ENCODE peak calls at places on chromosome 5, in six cellular contexts. One of them, this sample, is unnamed.

GRCh38 chr5:96893342-96893741 is 17.0 kb downstream of the ERAP2 start:
- DNase-seq in H1: no peak
- DNase-seq in mesenchymal stem cell: peak
- DNase-seq in IMR-90: peak
- DNase-seq in neuronal stem cell: no peak
- DNase-seq in mesendoderm: peak
- DNase-seq in this sample: peak

GRCh38 chr5:9924614-9925013 is 294.5 kb upstream of the TAS2R1 start:
- DNase-seq in H1: no peak
- DNase-seq in mesendoderm: peak
- DNase-seq in mesenchymal stem cell: peak
- DNase-seq in neuronal stem cell: no peak
- DNase-seq in IMR-90: peak
- DNase-seq in this sample: peak

GRCh38 chr5:153827407-153827806 is 211.3 kb downstream of the FAM114A2 start:
- DNase-seq in mesendoderm: peak
- DNase-seq in H1: no peak
- DNase-seq in mesenchymal stem cell: no peak
- DNase-seq in IMR-90: no peak
- DNase-seq in neuronal stem cell: no peak
- DNase-seq in this sample: no peak

GRCh38 chr5:78717674-78718073 is 69.1 kb upstream of the LHFPL2 start:
- DNase-seq in H1: no peak
- DNase-seq in mesenchymal stem cell: peak
- DNase-seq in mesendoderm: no peak
- DNase-seq in neuronal stem cell: no peak
- DNase-seq in IMR-90: peak
- DNase-seq in this sample: no peak

GRCh38 chr5:88679638-88680037 is 203.3 kb downstream of the MEF2C start:
- DNase-seq in mesenchymal stem cell: no peak
- DNase-seq in IMR-90: no peak
- DNase-seq in H1: no peak
- DNase-seq in mesendoderm: no peak
- DNase-seq in neuronal stem cell: no peak
- DNase-seq in this sample: no peak

GRCh38 chr5:107670028-107670926 is 460 bp downstream of the EFNA5 start:
- DNase-seq in mesenchymal stem cell: peak
- DNase-seq in mesendoderm: peak
- DNase-seq in H1: peak
- DNase-seq in neuronal stem cell: no peak
- DNase-seq in IMR-90: peak
- DNase-seq in this sample: no peak

GRCh38 chr5:149220750-149221149 is 50.9 kb upstream of the AFAP1L1 start:
- DNase-seq in mesenchymal stem cell: peak
- DNase-seq in IMR-90: no peak
- DNase-seq in H1: no peak
- DNase-seq in neuronal stem cell: no peak
- DNase-seq in mesendoderm: no peak
- DNase-seq in this sample: no peak

GRCh38 chr5:168818586-168818985 is 239.4 kb upstream of the PANK3 start:
- DNase-seq in mesenchymal stem cell: no peak
- DNase-seq in IMR-90: no peak
- DNase-seq in neuronal stem cell: no peak
- DNase-seq in H1: no peak
- DNase-seq in mesendoderm: no peak
- DNase-seq in this sample: no peak

GRCh38 chr5:113020461-113021273 is 44.1 kb downstream of the DCP2 start:
- DNase-seq in H1: no peak
- DNase-seq in mesendoderm: no peak
- DNase-seq in mesenchymal stem cell: peak
- DNase-seq in IMR-90: peak
- DNase-seq in neuronal stem cell: no peak
- DNase-seq in this sample: no peak

GRCh38 chr5:181217111-181217804 is 5.8 kb upstream of the TRIM41 start:
- DNase-seq in neuronal stem cell: peak
- DNase-seq in IMR-90: peak
- DNase-seq in mesendoderm: peak
- DNase-seq in mesenchymal stem cell: peak
- DNase-seq in H1: peak
- DNase-seq in this sample: peak

GRCh38 chr5:62582198-62582597 is 3.6 kb downstream of the LRRC70 start:
- DNase-seq in IMR-90: no peak
- DNase-seq in mesendoderm: no peak
- DNase-seq in neuronal stem cell: no peak
- DNase-seq in mesenchymal stem cell: no peak
- DNase-seq in H1: no peak
- DNase-seq in this sample: no peak

GRCh38 chr5:83370957-83371356 is 100.6 kb upstream of the VCAN start:
- DNase-seq in mesendoderm: no peak
- DNase-seq in H1: no peak
- DNase-seq in neuronal stem cell: peak
- DNase-seq in IMR-90: no peak
- DNase-seq in mesenchymal stem cell: no peak
- DNase-seq in this sample: no peak

GRCh38 chr5:170057311-170057710 is 48.4 kb upstream of the FOXI1 start:
- DNase-seq in mesendoderm: no peak
- DNase-seq in mesenchymal stem cell: no peak
- DNase-seq in IMR-90: no peak
- DNase-seq in H1: no peak
- DNase-seq in neuronal stem cell: no peak
- DNase-seq in this sample: no peak

GRCh38 chr5:109907189-109907588 is 217.5 kb downstream of the MAN2A1 start:
- DNase-seq in mesenchymal stem cell: peak
- DNase-seq in mesendoderm: peak
- DNase-seq in H1: no peak
- DNase-seq in neuronal stem cell: no peak
- DNase-seq in IMR-90: no peak
- DNase-seq in this sample: no peak

GRCh38 chr5:86679529-86679928 is 61.8 kb downstream of the COX7C start:
- DNase-seq in mesendoderm: peak
- DNase-seq in IMR-90: peak
- DNase-seq in mesenchymal stem cell: peak
- DNase-seq in neuronal stem cell: peak
- DNase-seq in H1: no peak
- DNase-seq in this sample: no peak

GRCh38 chr5:6491548-6492290 is 43.1 kb downstream of the UBE2QL1 start:
- DNase-seq in mesendoderm: no peak
- DNase-seq in neuronal stem cell: no peak
- DNase-seq in mesenchymal stem cell: no peak
- DNase-seq in IMR-90: no peak
- DNase-seq in H1: no peak
- DNase-seq in this sample: no peak

GRCh38 chr5:113218200-113218599 is 216.6 kb downstream of the TSSK1B start:
- DNase-seq in neuronal stem cell: no peak
- DNase-seq in mesendoderm: no peak
- DNase-seq in IMR-90: no peak
- DNase-seq in H1: no peak
- DNase-seq in mesenchymal stem cell: no peak
- DNase-seq in this sample: no peak

GRCh38 chr5:130289132-130290088 is 385.1 kb downstream of the CHSY3 start:
- DNase-seq in mesendoderm: peak
- DNase-seq in mesenchymal stem cell: peak
- DNase-seq in IMR-90: no peak
- DNase-seq in H1: no peak
- DNase-seq in neuronal stem cell: no peak
- DNase-seq in this sample: peak

GRCh38 chr5:133316346-133317343 is 264.8 kb downstream of the HSPA4 start:
- DNase-seq in neuronal stem cell: peak
- DNase-seq in H1: peak
- DNase-seq in mesenchymal stem cell: no peak
- DNase-seq in IMR-90: no peak
- DNase-seq in mesendoderm: peak
- DNase-seq in this sample: peak

GRCh38 chr5:64758916-64759315 is 9.6 kb downstream of the SREK1IP1 start:
- DNase-seq in H1: no peak
- DNase-seq in IMR-90: no peak
- DNase-seq in mesenchymal stem cell: no peak
- DNase-seq in mesendoderm: no peak
- DNase-seq in neuronal stem cell: no peak
- DNase-seq in this sample: no peak

GRCh38 chr5:73960426-73960825 is 334.4 kb downstream of the ARHGEF28 start:
- DNase-seq in mesendoderm: no peak
- DNase-seq in H1: no peak
- DNase-seq in neuronal stem cell: no peak
- DNase-seq in IMR-90: no peak
- DNase-seq in mesenchymal stem cell: peak
- DNase-seq in this sample: no peak

GRCh38 chr5:170131235-170131634 is 25.5 kb downstream of the FOXI1 start:
- DNase-seq in mesendoderm: no peak
- DNase-seq in H1: peak
- DNase-seq in neuronal stem cell: no peak
- DNase-seq in IMR-90: no peak
- DNase-seq in mesenchymal stem cell: no peak
- DNase-seq in this sample: no peak

DNA sequence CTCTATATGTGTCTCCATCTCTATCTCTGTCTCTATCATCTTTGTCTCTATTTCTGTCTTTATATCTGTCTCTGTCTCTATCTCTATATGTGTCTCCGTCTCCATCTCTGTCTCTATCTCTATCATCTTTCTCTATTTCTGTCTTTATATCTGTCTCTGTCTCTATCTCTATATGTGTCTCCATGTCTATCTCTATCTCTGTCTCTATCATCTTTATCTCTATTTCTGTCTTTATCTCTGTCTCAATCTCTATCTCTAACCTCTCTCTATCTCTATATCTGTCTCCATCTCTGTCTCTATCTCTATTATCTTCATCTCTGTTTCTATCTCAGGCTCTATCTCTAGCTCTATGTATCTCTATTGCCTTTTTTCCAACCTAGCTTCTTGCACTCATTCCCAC is 37.0 kb downstream of the IRX4 start:
- DNase-seq in mesenchymal stem cell: no peak
- DNase-seq in mesendoderm: no peak
- DNase-seq in IMR-90: no peak
- DNase-seq in neuronal stem cell: no peak
- DNase-seq in H1: no peak
- DNase-seq in this sample: no peak
- H2BK120ac ChIP-seq in mesenchymal stem cell: no peak
- H2BK120ac ChIP-seq in mesendoderm: no peak
- H2BK120ac ChIP-seq in IMR-90: no peak
- H2BK120ac ChIP-seq in neuronal stem cell: no peak
- H2BK120ac ChIP-seq in H1: no peak
- H2BK120ac ChIP-seq in this sample: no peak

DNA sequence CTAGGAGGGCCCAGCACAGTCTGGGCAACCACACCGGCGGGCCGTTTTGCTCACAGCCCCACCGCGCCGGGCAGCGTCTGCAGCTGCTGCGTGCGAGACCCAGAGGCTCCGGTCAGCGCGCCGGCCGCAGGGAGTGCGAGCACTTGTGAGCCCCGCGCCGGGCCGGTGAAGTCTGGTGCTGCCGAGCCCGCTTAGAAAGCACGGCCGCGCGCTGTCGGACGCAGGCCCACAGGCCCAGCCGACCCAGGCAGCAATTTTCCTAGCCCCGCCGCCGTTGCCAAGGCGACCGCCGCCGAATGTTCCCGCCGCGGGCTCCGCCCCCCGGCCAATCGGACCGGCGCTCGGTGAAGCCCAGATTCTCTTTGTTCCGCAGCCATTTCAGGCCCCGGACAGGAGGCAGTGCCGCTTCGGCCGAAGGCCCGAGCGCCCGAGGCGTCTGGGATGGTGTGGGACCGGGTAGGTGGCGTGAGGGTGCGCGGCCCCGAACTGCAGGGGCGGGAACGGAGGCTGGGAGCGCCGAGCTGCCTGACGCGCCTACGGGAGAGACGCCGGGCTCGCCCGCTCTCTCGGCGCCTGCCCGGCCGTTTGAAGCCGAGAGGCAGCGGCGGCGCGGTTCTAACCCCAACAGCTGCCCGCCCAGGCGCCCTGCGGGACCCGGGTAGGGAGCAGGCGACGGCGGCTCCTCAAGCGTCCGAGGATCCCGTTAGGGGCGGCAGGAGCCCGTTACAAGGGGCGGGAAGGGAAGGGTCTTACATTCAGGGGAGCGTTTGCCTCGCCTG is at the start of gene TNPO1:
- DNase-seq in mesendoderm: peak
- DNase-seq in IMR-90: peak
- DNase-seq in neuronal stem cell: peak
- DNase-seq in mesenchymal stem cell: peak
- DNase-seq in H1: peak
- DNase-seq in this sample: peak
- H3K4ac ChIP-seq in mesendoderm: peak
- H3K4ac ChIP-seq in IMR-90: peak
- H3K4ac ChIP-seq in neuronal stem cell: peak
- H3K4ac ChIP-seq in mesenchymal stem cell: peak
- H3K4ac ChIP-seq in H1: no peak
- H3K4ac ChIP-seq in this sample: peak

GRCh38 chr5:91562922-91563321 is 179.8 kb upstream of the ARRDC3 start:
- DNase-seq in H1: no peak
- DNase-seq in mesenchymal stem cell: no peak
- DNase-seq in IMR-90: no peak
- DNase-seq in neuronal stem cell: no peak
- DNase-seq in mesendoderm: no peak
- DNase-seq in this sample: no peak
- H2BK5ac ChIP-seq in H1: no peak
- H2BK5ac ChIP-seq in mesenchymal stem cell: no peak
- H2BK5ac ChIP-seq in IMR-90: no peak
- H2BK5ac ChIP-seq in neuronal stem cell: no peak
- H2BK5ac ChIP-seq in mesendoderm: no peak
- H2BK5ac ChIP-seq in this sample: no peak

GRCh38 chr5:126777257-126777973 is 479 bp downstream of the LMNB1 start:
- DNase-seq in H1: no peak
- DNase-seq in mesendoderm: peak
- DNase-seq in mesenchymal stem cell: peak
- DNase-seq in IMR-90: peak
- DNase-seq in neuronal stem cell: peak
- DNase-seq in this sample: peak
- H2BK120ac ChIP-seq in H1: peak
- H2BK120ac ChIP-seq in mesendoderm: peak
- H2BK120ac ChIP-seq in mesenchymal stem cell: peak
- H2BK120ac ChIP-seq in IMR-90: peak
- H2BK120ac ChIP-seq in neuronal stem cell: peak
- H2BK120ac ChIP-seq in this sample: peak

GRCh38 chr5:172506921-172507320 is 52.6 kb upstream of the SH3PXD2B start:
- DNase-seq in mesendoderm: no peak
- DNase-seq in mesenchymal stem cell: no peak
- DNase-seq in IMR-90: no peak
- DNase-seq in H1: peak
- DNase-seq in neuronal stem cell: no peak
- DNase-seq in this sample: no peak
- H3K4ac ChIP-seq in mesendoderm: no peak
- H3K4ac ChIP-seq in mesenchymal stem cell: no peak
- H3K4ac ChIP-seq in IMR-90: no peak
- H3K4ac ChIP-seq in H1: no peak
- H3K4ac ChIP-seq in neuronal stem cell: no peak
- H3K4ac ChIP-seq in this sample: no peak

This sample was measured in trophoblast cell.